ENCODE peak calls at places on chromosome 15, in ten cellular contexts. Y, X, O, V, A, N, C, W, Q and Z are unnamed samples.

GRCh38 chr15:56919708-56920637 is 1.5 kb downstream of the TCF12 start:
- DNase-seq in W (no peak), C (no peak), A (peak), V (no peak), O (no peak), N (peak), Q (peak), X (no peak), Y (no peak), Z (no peak)

GRCh38 chr15:88616240-88616639 is 4.9 kb upstream of the AEN start:
- DNase-seq in W (no peak), O (no peak), Y (no peak), V (no peak), Q (no peak), A (no peak), X (no peak), N (no peak), C (no peak), Z (no peak)

GRCh38 chr15:44738340-44738984 is 2.1 kb downstream of the TRIM69 start:
- DNase-seq in C (peak), N (peak), W (peak), Y (peak), O (no peak), X (no peak), A (no peak), Q (no peak), V (no peak), Z (no peak)

GRCh38 chr15:58631319-58631718 is 118.2 kb downstream of the ADAM10 start:
- DNase-seq in X (no peak), V (no peak), Y (no peak), N (no peak), W (no peak), C (no peak), O (no peak), Q (no peak), A (no peak), Z (no peak)

GRCh38 chr15:71458089-71458660 is 342.9 kb downstream of the THSD4 start:
- DNase-seq in V (no peak), N (no peak), O (no peak), Y (no peak), X (no peak), C (no peak), W (no peak), A (no peak), Q (no peak), Z (no peak)

GRCh38 chr15:58329781-58330467 is 101.9 kb upstream of the LIPC start:
- DNase-seq in O (peak), W (no peak), X (no peak), Q (peak), A (no peak), V (no peak), C (no peak), Y (no peak), N (no peak), Z (peak)

GRCh38 chr15:45573961-45574629 is 13.1 kb upstream of the BLOC1S6 start:
- DNase-seq in N (no peak), V (no peak), W (no peak), A (no peak), O (no peak), X (no peak), Y (no peak), Q (no peak), C (no peak), Z (no peak)

GRCh38 chr15:66825139-66825538 is 123.1 kb downstream of the SMAD6 start:
- DNase-seq in Y (no peak), O (no peak), N (no peak), A (no peak), X (no peak), Q (no peak), C (no peak), V (no peak), W (no peak), Z (no peak)

GRCh38 chr15:58440922-58441321 is 9.1 kb downstream of the LIPC start:
- DNase-seq in O (no peak), N (no peak), Q (peak), A (no peak), W (no peak), X (no peak), C (no peak), V (no peak), Y (no peak), Z (no peak)